ENCODE peak calls at places on chromosomes 12 and 14, in eight cellular contexts. W is NCI-H2081 treated with DMSO at 0.1 percent for 48 hours; U is HT1080; K is occipital lobe; J is effector memory CD8-positive, alpha-beta T cell; V is T-helper 9 cell; G is T-helper 22 cell; R is endothelial cell. I is an unnamed sample.

GRCh38 chr12:69655616-69656336 is 43.3 kb downstream of the BEST3 start:
- DNase-seq in W (no peak), U (peak), K (no peak), J (no peak), V (no peak), G (no peak), R (no peak), I (no peak)

GRCh38 chr12:123270380-123271181 is 1.1 kb downstream of the CDK2AP1 start:
- DNase-seq in W (no peak), U (no peak), K (no peak), J (no peak), V (no peak), G (no peak), R (peak), I (no peak)

GRCh38 chr14:52342849-52343606 is 28.9 kb downstream of the PTGER2 start:
- DNase-seq in W (no peak), U (peak), K (no peak), J (no peak), V (no peak), G (no peak), R (no peak), I (no peak)

GRCh38 chr12:1279050-1279449 is 288.0 kb downstream of the ERC1 start:
- DNase-seq in W (no peak), U (no peak), K (no peak), J (no peak), V (no peak), G (no peak), R (no peak), I (peak)

GRCh38 chr14:89479802-89480201 is 62.8 kb upstream of the FOXN3 start:
- DNase-seq in W (no peak), U (no peak), K (no peak), J (no peak), V (no peak), G (no peak), R (no peak), I (peak)

GRCh38 chr12:9798008-9798619 is 29.2 kb upstream of the KLRF1 start:
- DNase-seq in W (no peak), U (peak), K (no peak), J (peak), V (peak), G (peak), R (peak), I (peak)

GRCh38 chr12:41277019-41277770 is 89.1 kb downstream of the PDZRN4 start:
- DNase-seq in W (no peak), U (no peak), K (no peak), J (no peak), V (no peak), G (no peak), R (peak), I (peak)

GRCh38 chr14:68711551-68712437 is 81.1 kb downstream of the ZFP36L1 start:
- DNase-seq in W (no peak), U (no peak), K (no peak), J (peak), V (peak), G (no peak), R (no peak), I (no peak)

GRCh38 chr14:59028476-59029202 is 159.8 kb upstream of the DAAM1 start:
- DNase-seq in W (no peak), U (peak), K (peak), J (no peak), V (no peak), G (no peak), R (peak), I (peak)

GRCh38 chr12:11202811-11203210 is 16.1 kb upstream of the TAS2R42 start:
- DNase-seq in W (no peak), U (no peak), K (no peak), J (no peak), V (no peak), G (no peak), R (no peak), I (no peak)

GRCh38 chr12:80064269-80064668 is 35.1 kb upstream of the OTOGL start:
- DNase-seq in W (no peak), U (no peak), K (no peak), J (no peak), V (no peak), G (no peak), R (no peak), I (no peak)

GRCh38 chr12:122834921-122835692 is at the start of gene HIP1R:
- DNase-seq in W (no peak), U (no peak), K (no peak), J (peak), V (peak), G (peak), R (peak), I (no peak)

GRCh38 chr12:13101854-13102375 is 1.6 kb downstream of the GSG1 start:
- DNase-seq in W (no peak), U (peak), K (no peak), J (peak), V (no peak), G (peak), R (no peak), I (no peak)

I was measured in AML-193.